ENCODE peak calls at places on chromosomes 16 and 17, in seven cellular contexts. One of them, this sample, is unnamed.

GRCh38 chr17:81711814-81712467 is at the start of gene SLC25A10:
- DNase-seq in suprapubic skin: no peak
- DNase-seq in esophagus muscularis mucosa: no peak
- DNase-seq in spleen: peak
- DNase-seq in stomach: peak
- DNase-seq in H1: no peak
- DNase-seq in sigmoid colon: peak
- DNase-seq in this sample: peak

GRCh38 chr16:7405166-7405565 is 72.5 kb downstream of the RBFOX1 start:
- DNase-seq in stomach: peak
- DNase-seq in sigmoid colon: no peak
- DNase-seq in esophagus muscularis mucosa: no peak
- DNase-seq in spleen: no peak
- DNase-seq in suprapubic skin: no peak
- DNase-seq in H1: no peak
- DNase-seq in this sample: no peak

GRCh38 chr17:75739174-75739573 is 17.9 kb downstream of the ITGB4 start:
- DNase-seq in esophagus muscularis mucosa: no peak
- DNase-seq in spleen: no peak
- DNase-seq in H1: no peak
- DNase-seq in stomach: no peak
- DNase-seq in sigmoid colon: no peak
- DNase-seq in suprapubic skin: no peak
- DNase-seq in this sample: no peak

GRCh38 chr17:79905832-79906231 is 66.6 kb upstream of the CBX4 start:
- DNase-seq in esophagus muscularis mucosa: no peak
- DNase-seq in stomach: no peak
- DNase-seq in spleen: no peak
- DNase-seq in sigmoid colon: no peak
- DNase-seq in H1: no peak
- DNase-seq in suprapubic skin: no peak
- DNase-seq in this sample: no peak

GRCh38 chr17:28727727-28728363 is 743 bp upstream of the NEK8 start:
- DNase-seq in stomach: peak
- DNase-seq in esophagus muscularis mucosa: no peak
- DNase-seq in H1: no peak
- DNase-seq in spleen: peak
- DNase-seq in suprapubic skin: no peak
- DNase-seq in sigmoid colon: peak
- DNase-seq in this sample: peak

GRCh38 chr17:74466111-74466784 is at the start of gene CD300A:
- DNase-seq in stomach: peak
- DNase-seq in H1: no peak
- DNase-seq in spleen: peak
- DNase-seq in esophagus muscularis mucosa: no peak
- DNase-seq in suprapubic skin: no peak
- DNase-seq in sigmoid colon: no peak
- DNase-seq in this sample: peak

GRCh38 chr17:32798938-32799337 is 78.0 kb downstream of the MYO1D start:
- DNase-seq in esophagus muscularis mucosa: no peak
- DNase-seq in suprapubic skin: no peak
- DNase-seq in spleen: no peak
- DNase-seq in H1: no peak
- DNase-seq in stomach: no peak
- DNase-seq in sigmoid colon: no peak
- DNase-seq in this sample: no peak

GRCh38 chr17:29133146-29133713 is 47.0 kb downstream of the MYO18A start:
- DNase-seq in H1: no peak
- DNase-seq in stomach: no peak
- DNase-seq in suprapubic skin: no peak
- DNase-seq in esophagus muscularis mucosa: no peak
- DNase-seq in sigmoid colon: no peak
- DNase-seq in spleen: no peak
- DNase-seq in this sample: no peak

GRCh38 chr17:76581515-76581914 is 4.1 kb downstream of the ST6GALNAC2 start:
- DNase-seq in suprapubic skin: no peak
- DNase-seq in H1: no peak
- DNase-seq in stomach: no peak
- DNase-seq in sigmoid colon: no peak
- DNase-seq in spleen: no peak
- DNase-seq in esophagus muscularis mucosa: no peak
- DNase-seq in this sample: no peak

GRCh38 chr17:75836605-75837004 is 7.6 kb downstream of the UNC13D start:
- DNase-seq in esophagus muscularis mucosa: no peak
- DNase-seq in H1: no peak
- DNase-seq in suprapubic skin: no peak
- DNase-seq in stomach: no peak
- DNase-seq in spleen: no peak
- DNase-seq in sigmoid colon: no peak
- DNase-seq in this sample: no peak

GRCh38 chr17:57873261-57874057 is 23.6 kb upstream of the MRPS23 start:
- DNase-seq in esophagus muscularis mucosa: no peak
- DNase-seq in sigmoid colon: no peak
- DNase-seq in stomach: no peak
- DNase-seq in H1: no peak
- DNase-seq in spleen: no peak
- DNase-seq in suprapubic skin: no peak
- DNase-seq in this sample: peak

GRCh38 chr16:38941-39892 is 14.2 kb downstream of the POLR3K start:
- DNase-seq in suprapubic skin: no peak
- DNase-seq in H1: no peak
- DNase-seq in esophagus muscularis mucosa: no peak
- DNase-seq in stomach: peak
- DNase-seq in spleen: peak
- DNase-seq in sigmoid colon: no peak
- DNase-seq in this sample: peak

GRCh38 chr16:7268182-7268581 is 64.5 kb upstream of the RBFOX1 start:
- DNase-seq in esophagus muscularis mucosa: peak
- DNase-seq in sigmoid colon: no peak
- DNase-seq in stomach: no peak
- DNase-seq in suprapubic skin: no peak
- DNase-seq in spleen: no peak
- DNase-seq in H1: peak
- DNase-seq in this sample: peak

GRCh38 chr16:67860589-67861398 is 12.1 kb upstream of the EDC4 start:
- DNase-seq in suprapubic skin: no peak
- DNase-seq in spleen: no peak
- DNase-seq in sigmoid colon: no peak
- DNase-seq in esophagus muscularis mucosa: no peak
- DNase-seq in H1: no peak
- DNase-seq in stomach: no peak
- DNase-seq in this sample: no peak

GRCh38 chr16:19304670-19305240 is 19.2 kb downstream of the CLEC19A start:
- DNase-seq in spleen: no peak
- DNase-seq in esophagus muscularis mucosa: no peak
- DNase-seq in H1: no peak
- DNase-seq in stomach: no peak
- DNase-seq in suprapubic skin: no peak
- DNase-seq in sigmoid colon: no peak
- DNase-seq in this sample: no peak

GRCh38 chr16:2295056-2295798 is 27.3 kb upstream of the RNPS1 start:
- DNase-seq in suprapubic skin: no peak
- DNase-seq in esophagus muscularis mucosa: no peak
- DNase-seq in stomach: no peak
- DNase-seq in H1: no peak
- DNase-seq in sigmoid colon: no peak
- DNase-seq in spleen: peak
- DNase-seq in this sample: peak

GRCh38 chr17:15181816-15182215 is 83.3 kb downstream of the PMP22 start:
- DNase-seq in sigmoid colon: no peak
- DNase-seq in esophagus muscularis mucosa: no peak
- DNase-seq in H1: no peak
- DNase-seq in stomach: no peak
- DNase-seq in spleen: no peak
- DNase-seq in suprapubic skin: no peak
- DNase-seq in this sample: no peak

GRCh38 chr16:67170168-67170947 is at the start of gene NOL3:
- DNase-seq in stomach: peak
- DNase-seq in spleen: peak
- DNase-seq in suprapubic skin: no peak
- DNase-seq in H1: no peak
- DNase-seq in esophagus muscularis mucosa: peak
- DNase-seq in sigmoid colon: peak
- DNase-seq in this sample: no peak

GRCh38 chr17:47810200-47810821 is 11.3 kb downstream of the OSBPL7 start:
- DNase-seq in stomach: peak
- DNase-seq in spleen: no peak
- DNase-seq in esophagus muscularis mucosa: no peak
- DNase-seq in suprapubic skin: peak
- DNase-seq in H1: no peak
- DNase-seq in sigmoid colon: peak
- DNase-seq in this sample: no peak

GRCh38 chr17:59361386-59361785 is 29.9 kb downstream of the YPEL2 start:
- DNase-seq in stomach: no peak
- DNase-seq in suprapubic skin: no peak
- DNase-seq in sigmoid colon: no peak
- DNase-seq in esophagus muscularis mucosa: no peak
- DNase-seq in spleen: no peak
- DNase-seq in H1: no peak
- DNase-seq in this sample: no peak

GRCh38 chr17:59365383-59365981 is 34.0 kb downstream of the YPEL2 start:
- DNase-seq in sigmoid colon: peak
- DNase-seq in suprapubic skin: no peak
- DNase-seq in esophagus muscularis mucosa: no peak
- DNase-seq in stomach: no peak
- DNase-seq in H1: no peak
- DNase-seq in spleen: no peak
- DNase-seq in this sample: peak

GRCh38 chr17:59366040-59366757 is 34.7 kb downstream of the YPEL2 start:
- DNase-seq in H1: peak
- DNase-seq in stomach: peak
- DNase-seq in sigmoid colon: no peak
- DNase-seq in spleen: no peak
- DNase-seq in esophagus muscularis mucosa: no peak
- DNase-seq in suprapubic skin: no peak
- DNase-seq in this sample: no peak

GRCh38 chr17:59362811-59363205 is 31.4 kb downstream of the YPEL2 start:
- DNase-seq in sigmoid colon: no peak
- DNase-seq in spleen: no peak
- DNase-seq in suprapubic skin: no peak
- DNase-seq in H1: no peak
- DNase-seq in stomach: no peak
- DNase-seq in esophagus muscularis mucosa: no peak
- DNase-seq in this sample: no peak

DNA sequence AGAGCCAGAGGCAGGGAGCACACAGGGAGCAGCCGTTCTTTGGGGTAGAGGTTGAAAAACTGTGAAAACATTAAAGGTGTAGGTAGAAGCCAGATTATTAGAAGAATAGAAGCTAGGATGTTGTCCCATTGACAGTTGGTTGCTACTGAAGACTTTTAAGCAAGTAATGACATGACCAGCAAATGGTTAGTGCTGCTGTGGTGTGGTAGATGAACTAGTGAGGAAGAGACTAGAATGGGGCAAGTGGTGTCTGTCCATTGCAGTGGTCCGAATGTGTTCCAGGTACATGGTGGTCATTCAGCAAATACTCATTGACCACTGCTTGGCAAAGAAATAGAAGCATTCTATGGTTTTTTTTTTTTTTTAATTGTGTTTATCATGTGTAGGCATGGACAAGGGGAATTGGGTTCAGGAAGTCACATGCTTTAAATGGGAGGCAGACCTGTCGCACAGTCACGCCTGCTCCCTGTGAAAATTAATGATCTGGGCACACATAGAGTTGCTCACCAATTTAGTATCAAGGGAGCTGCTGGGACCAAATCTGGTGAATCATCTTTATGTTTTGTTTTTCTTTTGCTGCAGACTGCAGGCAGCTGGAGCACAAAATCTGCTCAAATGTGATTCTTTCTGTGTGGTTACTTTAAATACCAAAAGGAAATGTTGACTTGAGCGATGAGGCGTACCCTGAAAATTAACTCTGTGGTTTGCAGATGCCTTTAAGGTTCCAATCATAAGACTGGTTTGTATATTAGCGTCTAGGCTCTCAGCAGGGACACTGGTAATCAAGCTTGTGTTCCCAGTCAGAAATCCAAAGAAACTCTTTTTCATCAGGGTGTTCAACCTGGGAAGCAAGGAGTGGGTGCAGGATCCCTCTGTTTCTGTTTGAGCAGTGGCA is 30.7 kb downstream of the YPEL2 start:
- DNase-seq in suprapubic skin: no peak
- DNase-seq in H1: no peak
- DNase-seq in esophagus muscularis mucosa: no peak
- DNase-seq in spleen: no peak
- DNase-seq in stomach: no peak
- DNase-seq in sigmoid colon: peak
- DNase-seq in this sample: no peak
- TF ChIP-seq POLR2AphosphoS5 in suprapubic skin: no peak
- TF ChIP-seq POLR2AphosphoS5 in H1: no peak
- TF ChIP-seq POLR2AphosphoS5 in esophagus muscularis mucosa: peak
- TF ChIP-seq POLR2AphosphoS5 in spleen: no peak
- TF ChIP-seq POLR2AphosphoS5 in stomach: no peak
- TF ChIP-seq POLR2AphosphoS5 in sigmoid colon: no peak
- TF ChIP-seq POLR2AphosphoS5 in this sample: no peak

GRCh38 chr17:19020016-19020415 is 15.5 kb upstream of the FAM83G start:
- DNase-seq in H1: no peak
- DNase-seq in esophagus muscularis mucosa: no peak
- DNase-seq in spleen: peak
- DNase-seq in suprapubic skin: no peak
- DNase-seq in stomach: no peak
- DNase-seq in sigmoid colon: no peak
- DNase-seq in this sample: no peak
- TF ChIP-seq POLR2AphosphoS5 in H1: no peak
- TF ChIP-seq POLR2AphosphoS5 in esophagus muscularis mucosa: no peak
- TF ChIP-seq POLR2AphosphoS5 in spleen: no peak
- TF ChIP-seq POLR2AphosphoS5 in suprapubic skin: no peak
- TF ChIP-seq POLR2AphosphoS5 in stomach: no peak
- TF ChIP-seq POLR2AphosphoS5 in sigmoid colon: no peak
- TF ChIP-seq POLR2AphosphoS5 in this sample: no peak

DNA sequence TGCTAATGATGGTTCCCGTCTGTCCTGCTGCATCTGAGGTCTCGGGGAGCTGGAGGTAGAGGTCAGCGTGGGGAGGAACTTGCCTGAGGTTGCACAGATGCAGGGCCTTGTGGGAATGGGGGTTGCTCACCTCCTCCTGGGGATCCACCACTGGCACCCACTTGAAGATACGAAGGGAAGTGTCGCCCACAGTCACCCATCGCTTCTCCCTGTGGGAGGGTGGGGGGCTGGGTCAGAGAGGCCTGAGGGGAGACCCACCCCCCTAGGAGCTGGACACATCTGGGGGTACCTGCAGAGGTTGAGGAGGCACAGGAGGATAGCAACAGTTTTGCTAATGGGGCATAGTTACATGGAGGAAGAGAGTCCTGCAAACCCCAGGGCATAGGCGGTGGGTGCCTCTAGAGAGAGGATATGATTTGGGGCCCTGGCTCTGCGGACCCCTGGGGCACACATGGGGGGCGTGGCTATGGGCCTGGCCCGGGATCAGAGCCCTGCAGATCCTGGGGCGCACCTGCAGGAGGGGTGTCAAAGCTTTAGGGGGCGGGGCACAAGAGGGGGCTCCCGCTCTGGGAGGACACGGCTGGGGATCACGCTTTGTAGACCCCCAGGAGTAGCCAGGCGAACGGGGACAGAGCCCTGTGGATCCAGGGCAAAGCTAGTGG is 664 bp downstream of the BCL7C start:
- DNase-seq in suprapubic skin: no peak
- DNase-seq in H1: no peak
- DNase-seq in spleen: peak
- DNase-seq in stomach: no peak
- DNase-seq in sigmoid colon: no peak
- DNase-seq in esophagus muscularis mucosa: no peak
- DNase-seq in this sample: peak
- TF ChIP-seq POLR2AphosphoS5 in suprapubic skin: no peak
- TF ChIP-seq POLR2AphosphoS5 in H1: no peak
- TF ChIP-seq POLR2AphosphoS5 in spleen: no peak
- TF ChIP-seq POLR2AphosphoS5 in stomach: no peak
- TF ChIP-seq POLR2AphosphoS5 in sigmoid colon: no peak
- TF ChIP-seq POLR2AphosphoS5 in esophagus muscularis mucosa: no peak
- TF ChIP-seq POLR2AphosphoS5 in this sample: no peak

GRCh38 chr16:88799569-88800276 is 3.9 kb upstream of the CDT1 start:
- DNase-seq in esophagus muscularis mucosa: no peak
- DNase-seq in suprapubic skin: no peak
- DNase-seq in spleen: no peak
- DNase-seq in stomach: no peak
- DNase-seq in sigmoid colon: no peak
- DNase-seq in H1: no peak
- DNase-seq in this sample: no peak
- TF ChIP-seq POLR2AphosphoS5 in esophagus muscularis mucosa: no peak
- TF ChIP-seq POLR2AphosphoS5 in suprapubic skin: no peak
- TF ChIP-seq POLR2AphosphoS5 in spleen: no peak
- TF ChIP-seq POLR2AphosphoS5 in stomach: no peak
- TF ChIP-seq POLR2AphosphoS5 in sigmoid colon: no peak
- TF ChIP-seq POLR2AphosphoS5 in H1: no peak
- TF ChIP-seq POLR2AphosphoS5 in this sample: peak